ENCODE peak calls at places on chromosomes 3 and 15, in five cellular contexts. K is lung; D is GM12892; M is brain microvascular endothelial cell; V is activated CD8-positive, alpha-beta memory T cell treated with anti-CD3 and anti-CD28 coated beads for 24 hours. B is an unnamed sample.
A peak's percentile ranks its signal among the peaks of the same experiment; 100 is the strongest.

GRCh38 chr15:75193976-75194375 is 7.7 kb upstream of the C15orf39 start:
- DNase-seq in D (no peak), V (no peak), K (no peak), M (no peak), B (peak; percentile 97)

GRCh38 chr15:48887144-48887543 is 9.2 kb downstream of the EID1 start:
- DNase-seq in D (no peak), M (no peak), V (no peak), K (no peak), B (no peak)

GRCh38 chr3:126536126-126536525 is 12.2 kb downstream of the CHST13 start:
- DNase-seq in V (no peak), K (no peak), D (no peak), M (no peak), B (no peak)

GRCh38 chr3:149021830-149022229 is 30.5 kb downstream of the GYG1 start:
- DNase-seq in M (no peak), D (no peak), K (no peak), V (no peak), B (no peak)

GRCh38 chr15:75346796-75347221 is at the start of gene NEIL1:
- DNase-seq in K (peak; percentile 46), D (no peak), V (no peak), M (no peak), B (no peak)

GRCh38 chr15:38231430-38231829 is 21.2 kb upstream of the SPRED1 start:
- DNase-seq in V (no peak), D (no peak), M (no peak), K (no peak), B (no peak)

GRCh38 chr3:131393868-131394267 is 12.3 kb downstream of the NUDT16 start:
- DNase-seq in D (no peak), M (no peak), V (no peak), K (no peak), B (no peak)

GRCh38 chr3:107633327-107634141 is 110.8 kb downstream of the BBX start:
- DNase-seq in M (no peak), D (peak; percentile 2), K (no peak), V (no peak), B (peak; percentile 66)

GRCh38 chr15:36130641-36131310 is 448.6 kb upstream of the CDIN1 start:
- DNase-seq in V (no peak), K (no peak), M (no peak), D (no peak), B (no peak)

GRCh38 chr3:101964861-101965260 is 115.5 kb downstream of the NFKBIZ start:
- DNase-seq in D (no peak), V (no peak), K (no peak), M (no peak), B (no peak)